ENCODE peak calls at places on chromosomes 4 and X, in ten cellular contexts. Y is cardiac fibroblast; U is small intestine; H is CD8-positive, alpha-beta memory T cell; A is fibroblast of lung; T is GM23248; K is WERI-Rb-1; B is HCT116; R is lung; Q is left ventricle myocardium inferior. D is an unnamed sample.

GRCh38 chr4:154707877-154708276 is 35.9 kb upstream of the LRAT start:
- DNase-seq in B (peak), R (no peak), A (no peak), H (no peak), T (no peak), K (no peak), Y (no peak), U (no peak), Q (no peak), D (no peak)

GRCh38 chrX:12970691-12971202 is 4.2 kb upstream of the TMSB4X start:
- DNase-seq in Q (no peak), K (peak), R (no peak), B (no peak), H (peak), U (peak), Y (peak), T (peak), A (peak), D (no peak)

GRCh38 chr4:134028411-134028810 is 173.2 kb downstream of the PABPC4L start:
- DNase-seq in K (no peak), B (no peak), R (no peak), H (no peak), A (no peak), Q (no peak), Y (no peak), U (no peak), T (no peak), D (no peak)

GRCh38 chrX:131728295-131729145 is 184.6 kb downstream of the OR13H1 start:
- DNase-seq in A (peak), U (no peak), K (peak), Q (no peak), H (peak), T (no peak), B (no peak), Y (no peak), R (peak), D (peak)

GRCh38 chr4:81930506-81931238 is 443.1 kb downstream of the HNRNPD start:
- DNase-seq in Y (no peak), R (no peak), T (no peak), Q (no peak), H (no peak), U (no peak), B (no peak), K (no peak), A (no peak), D (no peak)

GRCh38 chr4:158250321-158250720 is 40.0 kb downstream of the TMEM144 start:
- DNase-seq in H (no peak), A (no peak), U (peak), Y (no peak), T (no peak), K (no peak), B (no peak), Q (no peak), R (no peak), D (no peak)

GRCh38 chr4:173490817-173491518 is 39.1 kb downstream of the HAND2 start:
- DNase-seq in K (no peak), A (peak), T (peak), H (no peak), B (no peak), U (peak), Q (no peak), R (no peak), Y (peak), D (peak)

GRCh38 chr4:17721496-17722360 is 59.7 kb downstream of the FAM184B start:
- DNase-seq in T (peak), U (no peak), K (no peak), H (no peak), R (no peak), Y (peak), Q (no peak), A (peak), B (no peak), D (peak)

GRCh38 chr4:139458999-139459398 is 5.1 kb downstream of the RAB33B start:
- DNase-seq in B (no peak), Y (no peak), H (no peak), U (peak), Q (no peak), T (peak), A (peak), K (no peak), R (no peak), D (peak)

GRCh38 chr4:1803523-1804423 is 10.7 kb downstream of the FGFR3 start:
- DNase-seq in T (no peak), Y (no peak), H (no peak), B (no peak), R (no peak), U (no peak), K (no peak), Q (no peak), A (no peak), D (no peak)

GRCh38 chrX:136906921-136907510 is 26.5 kb upstream of the RBMX start:
- DNase-seq in K (no peak), Y (no peak), R (no peak), Q (no peak), U (peak), A (no peak), T (no peak), B (no peak), H (no peak), D (no peak)

GRCh38 chr4:41214158-41215146 is at the start of gene APBB2:
- DNase-seq in Y (peak), Q (peak), H (no peak), T (peak), A (peak), U (peak), R (peak), K (peak), B (peak), D (peak)

GRCh38 chr4:123477804-123478209 is 81.2 kb downstream of the SPRY1 start:
- DNase-seq in A (peak), Q (no peak), Y (peak), U (peak), K (no peak), T (peak), B (no peak), H (peak), R (no peak), D (no peak)

GRCh38 chr4:113312529-113312928 is 263.1 kb downstream of the ANK2 start:
- DNase-seq in H (no peak), T (no peak), Y (no peak), K (no peak), Q (no peak), A (no peak), B (no peak), R (no peak), U (no peak), D (no peak)

GRCh38 chr4:113316879-113317278 is 267.4 kb downstream of the ANK2 start:
- DNase-seq in R (no peak), Y (no peak), B (no peak), T (no peak), Q (no peak), K (no peak), U (no peak), A (peak), H (peak), D (no peak)

DNA sequence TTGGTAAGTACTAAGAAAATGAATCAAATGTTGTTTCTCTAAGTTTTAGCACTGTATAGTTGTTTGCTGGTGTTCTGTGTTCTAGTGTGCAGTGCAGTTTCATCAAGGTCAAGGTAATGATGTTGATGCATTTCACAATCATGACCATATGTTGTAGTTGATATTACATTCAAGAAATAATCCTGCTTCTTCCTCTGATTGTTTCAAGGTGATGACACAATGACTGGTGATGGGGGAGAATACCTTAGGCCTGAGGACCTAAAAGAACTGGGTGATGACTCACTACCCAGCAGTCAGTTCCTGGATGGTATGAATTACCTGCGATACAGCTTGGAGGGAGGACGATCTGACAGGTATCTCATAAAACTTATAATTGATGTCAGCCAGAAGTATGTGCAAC is 261.6 kb downstream of the ANK2 start:
- DNase-seq in T (no peak), K (no peak), A (no peak), U (no peak), H (no peak), R (no peak), Y (no peak), Q (no peak), B (peak), D (no peak)
- H3K4me3 ChIP-seq in T (no peak), K (no peak), A (no peak), U (no peak), H (no peak), R (no peak), Y (no peak), Q (no peak), B (no peak), D (no peak)

DNA sequence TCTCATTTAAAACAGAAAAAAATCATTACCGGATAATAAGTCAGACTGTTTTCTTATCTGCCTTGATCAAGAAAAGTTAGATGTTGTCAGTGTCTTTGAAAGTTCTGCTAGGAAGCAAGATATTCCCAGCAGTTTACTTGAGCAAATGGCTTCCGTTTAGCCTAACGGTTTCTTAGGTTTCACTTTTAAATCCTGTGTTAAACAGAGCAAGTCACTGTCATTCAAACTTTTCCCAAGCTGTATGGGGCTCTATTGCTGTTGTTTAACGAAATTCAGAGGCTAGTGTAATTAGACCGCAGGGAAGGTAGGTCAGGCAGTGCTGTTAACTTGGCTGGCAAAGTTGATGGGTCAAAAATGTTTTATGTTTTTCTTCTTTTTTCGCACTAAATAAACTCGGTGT is 80.3 kb upstream of the NEIL3 start:
- DNase-seq in U (peak), T (peak), Q (no peak), H (no peak), B (no peak), R (no peak), Y (peak), A (no peak), K (no peak), D (peak)
- H3K4me3 ChIP-seq in U (no peak), T (peak), Q (peak), H (no peak), B (no peak), R (peak), Y (peak), A (peak), K (no peak), D (peak)

GRCh38 chr4:40112393-40112792 is 55.7 kb downstream of the N4BP2 start:
- DNase-seq in U (no peak), K (no peak), Q (no peak), R (no peak), B (no peak), T (no peak), H (no peak), A (no peak), Y (no peak), D (no peak)
- H3K4me3 ChIP-seq in U (no peak), K (no peak), Q (no peak), R (no peak), B (no peak), T (no peak), H (no peak), A (no peak), Y (no peak), D (no peak)

GRCh38 chrX:51851507-51852085 is 41.8 kb upstream of the MAGED1 start:
- DNase-seq in H (no peak), K (no peak), Y (no peak), A (peak), B (no peak), T (no peak), R (no peak), U (no peak), Q (no peak), D (no peak)

GRCh38 chrX:51852621-51853020 is 40.8 kb upstream of the MAGED1 start:
- DNase-seq in U (no peak), T (no peak), H (no peak), R (no peak), B (no peak), Y (no peak), A (no peak), Q (no peak), K (no peak), D (no peak)

GRCh38 chrX:51852096-51852495 is 41.3 kb upstream of the MAGED1 start:
- DNase-seq in H (no peak), T (no peak), K (no peak), Y (no peak), Q (no peak), U (no peak), A (no peak), R (no peak), B (no peak), D (no peak)

GRCh38 chrX:51855698-51856097 is 37.7 kb upstream of the MAGED1 start:
- DNase-seq in U (no peak), A (no peak), Q (no peak), Y (no peak), T (no peak), H (no peak), R (no peak), K (no peak), B (no peak), D (no peak)

GRCh38 chrX:51853251-51853650 is 40.2 kb upstream of the MAGED1 start:
- DNase-seq in R (no peak), T (no peak), H (no peak), Q (no peak), B (no peak), A (no peak), Y (no peak), U (no peak), K (no peak), D (no peak)
- H3K4me3 ChIP-seq in R (no peak), T (no peak), H (no peak), Q (no peak), B (no peak), A (no peak), Y (no peak), U (no peak), K (no peak), D (no peak)

DNA sequence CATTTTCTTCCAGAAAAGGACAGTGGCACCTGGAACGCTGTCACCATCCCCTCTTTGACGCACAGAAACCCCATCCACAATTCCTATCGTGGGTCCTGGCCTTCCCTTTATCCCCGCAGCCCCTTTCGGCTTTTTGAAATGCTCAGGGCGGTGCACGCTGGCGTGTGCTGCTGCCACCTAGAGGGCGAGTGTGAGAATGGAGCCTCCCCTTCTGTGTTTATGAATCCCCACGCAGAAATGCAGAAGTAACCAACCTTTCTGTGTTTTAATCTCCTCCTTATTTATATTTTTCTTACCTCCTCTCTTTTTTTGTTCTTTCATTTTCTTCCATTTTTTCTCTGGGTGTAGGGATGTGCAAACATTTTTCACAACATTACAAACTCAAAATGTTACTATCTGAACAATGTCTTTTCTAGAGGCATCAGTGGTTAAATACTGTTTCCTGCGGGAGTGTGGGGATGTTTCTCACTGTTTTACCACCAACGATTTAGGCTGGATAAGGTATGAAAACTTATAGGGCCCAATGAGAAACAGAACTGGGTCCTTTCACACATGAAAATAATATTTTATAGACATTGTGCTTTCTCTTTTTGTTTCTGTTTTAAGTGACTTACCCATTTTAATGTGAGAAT is 50.0 kb downstream of the TMA16 start:
- DNase-seq in U (peak), Y (peak), B (no peak), R (peak), T (peak), H (peak), Q (peak), K (peak), A (peak), D (peak)
- H3K4me3 ChIP-seq in U (peak), Y (peak), B (no peak), R (no peak), T (peak), H (peak), Q (peak), K (no peak), A (peak), D (peak)

DNA sequence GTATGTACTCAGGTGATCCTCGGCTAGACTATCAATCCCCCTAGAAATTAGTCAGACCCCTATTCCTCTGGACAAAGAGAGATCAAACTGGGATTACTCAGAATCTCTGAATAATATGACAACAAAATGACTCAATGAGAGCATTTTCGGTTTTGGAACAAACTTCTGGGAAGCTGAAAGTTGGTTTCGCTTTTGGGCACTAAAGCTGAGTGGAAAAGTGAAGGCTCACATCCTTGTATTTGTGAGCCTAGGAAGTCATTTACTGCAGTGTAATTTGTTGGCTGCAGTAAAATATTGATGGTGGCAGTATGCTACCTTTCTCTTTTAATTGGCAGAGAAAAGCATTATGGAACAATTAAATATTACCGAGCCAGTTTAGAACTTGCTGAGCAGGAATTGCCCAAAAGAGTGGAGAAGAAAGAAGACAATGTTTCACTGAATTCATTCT is 69.4 kb downstream of the AGTR2 start:
- DNase-seq in K (no peak), Q (no peak), B (no peak), Y (peak), A (peak), R (no peak), U (peak), H (no peak), T (peak), D (no peak)
- H3K4me3 ChIP-seq in K (no peak), Q (no peak), B (no peak), Y (peak), A (peak), R (no peak), U (no peak), H (no peak), T (peak), D (peak)

GRCh38 chr4:70754470-70754869 is 32.7 kb downstream of the RUFY3 start:
- DNase-seq in K (no peak), A (no peak), B (no peak), U (no peak), Y (no peak), H (no peak), T (no peak), R (no peak), Q (no peak), D (no peak)

GRCh38 chr4:70759126-70759525 is 37.4 kb downstream of the RUFY3 start:
- DNase-seq in H (no peak), Q (no peak), T (no peak), Y (no peak), K (no peak), R (no peak), U (no peak), B (no peak), A (no peak), D (no peak)

GRCh38 chr4:70754990-70755688 is 33.4 kb downstream of the RUFY3 start:
- DNase-seq in H (no peak), T (peak), A (no peak), Q (no peak), Y (no peak), B (no peak), K (no peak), U (no peak), R (no peak), D (no peak)

GRCh38 chr4:70761276-70761816 is 39.6 kb downstream of the RUFY3 start:
- DNase-seq in H (no peak), Y (no peak), U (no peak), T (peak), K (no peak), B (no peak), A (no peak), Q (no peak), R (no peak), D (no peak)

DNA sequence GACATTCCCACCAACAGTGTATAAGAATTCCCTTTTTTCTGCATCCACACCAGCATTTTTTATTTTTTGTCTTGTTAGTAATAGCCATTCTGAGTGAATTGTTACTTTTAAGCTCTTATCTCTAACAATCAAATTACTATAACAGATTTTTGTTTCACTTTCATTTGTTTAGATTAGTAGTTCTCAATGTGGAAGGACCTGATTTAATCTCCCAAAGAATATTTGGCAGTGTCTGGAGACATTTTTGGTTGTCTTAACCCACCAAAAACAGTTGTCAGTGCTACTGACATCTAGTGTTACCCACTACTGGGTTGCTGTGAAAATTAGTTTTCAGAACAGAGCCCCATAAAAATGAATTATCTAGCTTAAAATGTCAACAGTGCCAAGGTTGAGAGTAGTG is 37.9 kb downstream of the RUFY3 start:
- DNase-seq in U (no peak), R (no peak), T (no peak), Q (no peak), A (no peak), Y (no peak), H (no peak), B (no peak), K (no peak), D (no peak)
- H3K4me3 ChIP-seq in U (no peak), R (no peak), T (no peak), Q (no peak), A (peak), Y (no peak), H (no peak), B (no peak), K (no peak), D (no peak)

DNA sequence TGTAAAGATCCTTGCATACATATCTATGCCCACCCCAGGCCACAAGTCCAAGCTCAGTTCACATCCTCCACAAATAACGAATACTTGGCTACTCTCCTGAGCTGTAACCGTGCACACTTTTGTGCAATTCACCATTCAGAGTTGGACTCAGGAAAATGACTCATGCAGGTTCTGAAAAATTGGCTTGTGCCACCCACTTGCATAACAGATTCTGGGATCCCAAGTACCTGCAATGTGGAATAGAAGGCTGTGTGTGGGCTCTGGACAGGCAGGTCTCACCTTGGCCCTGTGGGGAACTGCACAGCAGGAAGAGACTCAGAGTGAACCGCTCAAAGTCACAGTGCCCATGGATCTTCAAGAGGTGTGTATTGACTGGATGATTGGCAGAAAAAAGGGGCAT is 502.7 kb downstream of the PACRGL start:
- DNase-seq in U (no peak), T (no peak), Y (no peak), A (no peak), B (no peak), H (no peak), R (no peak), Q (no peak), K (no peak), D (no peak)
- H3K4me3 ChIP-seq in U (no peak), T (no peak), Y (no peak), A (no peak), B (no peak), H (no peak), R (no peak), Q (no peak), K (no peak), D (no peak)

GRCh38 chr4:792729-793108 is 33.2 kb downstream of the CPLX1 start:
- DNase-seq in A (no peak), R (no peak), K (no peak), B (no peak), U (no peak), H (peak), Q (no peak), Y (no peak), T (no peak), D (no peak)

GRCh38 chr4:790466-790820 is 35.5 kb downstream of the CPLX1 start:
- DNase-seq in Q (no peak), U (no peak), K (no peak), T (no peak), A (no peak), H (no peak), B (no peak), Y (no peak), R (no peak), D (no peak)

GRCh38 chr4:791201-791865 is 34.6 kb downstream of the CPLX1 start:
- DNase-seq in H (no peak), Q (no peak), A (no peak), Y (no peak), B (no peak), U (no peak), K (no peak), T (no peak), R (no peak), D (no peak)

GRCh38 chr4:793109-793861 is 32.6 kb downstream of the CPLX1 start:
- DNase-seq in B (no peak), K (no peak), H (no peak), Q (no peak), A (no peak), T (peak), R (no peak), U (no peak), Y (no peak), D (no peak)

GRCh38 chr4:791866-792630 is 33.9 kb downstream of the CPLX1 start:
- DNase-seq in T (peak), A (peak), B (no peak), U (peak), K (no peak), Y (peak), Q (no peak), R (no peak), H (no peak), D (peak)
- H3K4me3 ChIP-seq in T (no peak), A (no peak), B (no peak), U (no peak), K (no peak), Y (no peak), Q (peak), R (no peak), H (peak), D (no peak)